ENCODE peak calls at places on chromosomes 13 and 19, in six cellular contexts. One of them, this sample, is unnamed.

GRCh38 chr19:45168767-45169351 is 8.1 kb upstream of the NKPD1 start:
- DNase-seq in RWPE1: no peak
- DNase-seq in colonic mucosa: no peak
- DNase-seq in fibroblast of mammary gland: no peak
- DNase-seq in lower leg skin: no peak
- DNase-seq in AG09309: no peak
- DNase-seq in this sample: no peak

GRCh38 chr13:89678722-89679121 is 1668.8 kb upstream of the MIR17HG start:
- DNase-seq in AG09309: no peak
- DNase-seq in RWPE1: no peak
- DNase-seq in colonic mucosa: no peak
- DNase-seq in fibroblast of mammary gland: no peak
- DNase-seq in lower leg skin: no peak
- DNase-seq in this sample: no peak

GRCh38 chr13:109743706-109744453 is 42.5 kb downstream of the IRS2 start:
- DNase-seq in lower leg skin: no peak
- DNase-seq in fibroblast of mammary gland: peak; percentile 63
- DNase-seq in colonic mucosa: peak; percentile 38
- DNase-seq in RWPE1: peak; percentile 88
- DNase-seq in AG09309: no peak
- DNase-seq in this sample: no peak

GRCh38 chr13:99991806-99992242 is 10.2 kb downstream of the ZIC2 start:
- DNase-seq in colonic mucosa: no peak
- DNase-seq in RWPE1: no peak
- DNase-seq in fibroblast of mammary gland: no peak
- DNase-seq in AG09309: no peak
- DNase-seq in lower leg skin: no peak
- DNase-seq in this sample: no peak

GRCh38 chr13:82933986-82934385 is 948.3 kb downstream of the SLITRK1 start:
- DNase-seq in RWPE1: no peak
- DNase-seq in fibroblast of mammary gland: no peak
- DNase-seq in colonic mucosa: no peak
- DNase-seq in lower leg skin: no peak
- DNase-seq in AG09309: no peak
- DNase-seq in this sample: no peak

GRCh38 chr13:23658929-23659541 is 88.8 kb downstream of the TNFRSF19 start:
- DNase-seq in lower leg skin: no peak
- DNase-seq in RWPE1: no peak
- DNase-seq in colonic mucosa: no peak
- DNase-seq in AG09309: no peak
- DNase-seq in fibroblast of mammary gland: no peak
- DNase-seq in this sample: no peak

GRCh38 chr13:97249797-97250495 is 27.8 kb downstream of the MBNL2 start:
- DNase-seq in colonic mucosa: no peak
- DNase-seq in fibroblast of mammary gland: no peak
- DNase-seq in RWPE1: no peak
- DNase-seq in AG09309: no peak
- DNase-seq in lower leg skin: no peak
- DNase-seq in this sample: no peak

GRCh38 chr19:7734220-7735203 is 2.6 kb upstream of the CLEC4G start:
- DNase-seq in lower leg skin: no peak
- DNase-seq in colonic mucosa: no peak
- DNase-seq in AG09309: peak; percentile 1
- DNase-seq in RWPE1: no peak
- DNase-seq in fibroblast of mammary gland: peak; percentile 21
- DNase-seq in this sample: no peak

GRCh38 chr13:30576528-30576927 is 41.2 kb upstream of the USPL1 start:
- DNase-seq in fibroblast of mammary gland: peak; percentile 58
- DNase-seq in colonic mucosa: no peak
- DNase-seq in AG09309: no peak
- DNase-seq in lower leg skin: no peak
- DNase-seq in RWPE1: peak; percentile 5
- DNase-seq in this sample: no peak

GRCh38 chr13:111663505-111663904 is 343.1 kb downstream of the TEX29 start:
- DNase-seq in colonic mucosa: no peak
- DNase-seq in lower leg skin: no peak
- DNase-seq in fibroblast of mammary gland: no peak
- DNase-seq in AG09309: no peak
- DNase-seq in RWPE1: no peak
- DNase-seq in this sample: no peak

GRCh38 chr13:72132065-72132464 is 265.1 kb upstream of the DACH1 start:
- DNase-seq in RWPE1: no peak
- DNase-seq in colonic mucosa: no peak
- DNase-seq in fibroblast of mammary gland: no peak
- DNase-seq in AG09309: no peak
- DNase-seq in lower leg skin: no peak
- DNase-seq in this sample: no peak

GRCh38 chr13:32045537-32045936 is 14.0 kb downstream of the FRY start:
- DNase-seq in RWPE1: no peak
- DNase-seq in AG09309: no peak
- DNase-seq in fibroblast of mammary gland: peak; percentile 43
- DNase-seq in lower leg skin: no peak
- DNase-seq in colonic mucosa: no peak
- DNase-seq in this sample: no peak

GRCh38 chr19:40139533-40140287 is 49.0 kb upstream of the ZNF780A start:
- DNase-seq in RWPE1: peak; percentile 41
- DNase-seq in lower leg skin: no peak
- DNase-seq in fibroblast of mammary gland: peak; percentile 58
- DNase-seq in colonic mucosa: no peak
- DNase-seq in AG09309: peak; percentile 8
- DNase-seq in this sample: peak; percentile 40

GRCh38 chr19:6737873-6738725 is 719 bp upstream of the GPR108 start:
- DNase-seq in AG09309: peak; percentile 42
- DNase-seq in lower leg skin: peak; percentile 83
- DNase-seq in colonic mucosa: peak; percentile 98
- DNase-seq in RWPE1: peak; percentile 75
- DNase-seq in fibroblast of mammary gland: peak; percentile 77
- DNase-seq in this sample: peak; percentile 53

GRCh38 chr13:63551731-63552130 is 2136.1 kb upstream of the PCDH20 start:
- DNase-seq in RWPE1: no peak
- DNase-seq in fibroblast of mammary gland: no peak
- DNase-seq in colonic mucosa: no peak
- DNase-seq in lower leg skin: no peak
- DNase-seq in AG09309: no peak
- DNase-seq in this sample: no peak

GRCh38 chr19:46090444-46090843 is 34.0 kb downstream of the IGFL3 start:
- DNase-seq in lower leg skin: no peak
- DNase-seq in RWPE1: no peak
- DNase-seq in colonic mucosa: no peak
- DNase-seq in AG09309: no peak
- DNase-seq in fibroblast of mammary gland: no peak
- DNase-seq in this sample: no peak

GRCh38 chr13:108326318-108326717 is 56.8 kb downstream of the TNFSF13B start:
- DNase-seq in fibroblast of mammary gland: no peak
- DNase-seq in AG09309: no peak
- DNase-seq in lower leg skin: no peak
- DNase-seq in colonic mucosa: peak; percentile 19
- DNase-seq in RWPE1: no peak
- DNase-seq in this sample: no peak

GRCh38 chr19:30227661-30228112 is 144.5 kb upstream of the ZNF536 start:
- DNase-seq in fibroblast of mammary gland: peak; percentile 12
- DNase-seq in colonic mucosa: peak; percentile 67
- DNase-seq in lower leg skin: peak; percentile 19
- DNase-seq in RWPE1: peak; percentile 52
- DNase-seq in AG09309: no peak
- DNase-seq in this sample: no peak

GRCh38 chr13:114069376-114070097 is 62.9 kb downstream of the RASA3 start:
- DNase-seq in colonic mucosa: no peak
- DNase-seq in fibroblast of mammary gland: no peak
- DNase-seq in RWPE1: no peak
- DNase-seq in lower leg skin: no peak
- DNase-seq in AG09309: no peak
- DNase-seq in this sample: no peak

GRCh38 chr19:3599776-3600183 is 6.9 kb downstream of the TBXA2R start:
- DNase-seq in AG09309: no peak
- DNase-seq in RWPE1: no peak
- DNase-seq in fibroblast of mammary gland: no peak
- DNase-seq in colonic mucosa: no peak
- DNase-seq in lower leg skin: no peak
- DNase-seq in this sample: no peak

GRCh38 chr13:113917096-113917495 is 53.2 kb upstream of the GAS6 start:
- DNase-seq in lower leg skin: peak; percentile 3
- DNase-seq in AG09309: no peak
- DNase-seq in fibroblast of mammary gland: no peak
- DNase-seq in colonic mucosa: peak; percentile 12
- DNase-seq in RWPE1: no peak
- DNase-seq in this sample: no peak

GRCh38 chr19:543912-544608 is at the start of gene GZMM:
- DNase-seq in fibroblast of mammary gland: no peak
- DNase-seq in AG09309: no peak
- DNase-seq in RWPE1: no peak
- DNase-seq in colonic mucosa: no peak
- DNase-seq in lower leg skin: no peak
- DNase-seq in this sample: no peak

GRCh38 chr19:37699057-37699456 is 20.5 kb downstream of the ZNF607 start:
- DNase-seq in RWPE1: no peak
- DNase-seq in lower leg skin: no peak
- DNase-seq in fibroblast of mammary gland: no peak
- DNase-seq in colonic mucosa: no peak
- DNase-seq in AG09309: no peak
- DNase-seq in this sample: no peak

GRCh38 chr19:43784981-43785808 is 4.4 kb upstream of the KCNN4 start:
- DNase-seq in RWPE1: peak; percentile 70
- DNase-seq in fibroblast of mammary gland: peak; percentile 81
- DNase-seq in lower leg skin: peak; percentile 60
- DNase-seq in AG09309: no peak
- DNase-seq in colonic mucosa: peak; percentile 79
- DNase-seq in this sample: peak; percentile 35

GRCh38 chr19:5674734-5675133 is 5.6 kb downstream of the MICOS13 start:
- DNase-seq in AG09309: no peak
- DNase-seq in lower leg skin: no peak
- DNase-seq in colonic mucosa: no peak
- DNase-seq in RWPE1: no peak
- DNase-seq in fibroblast of mammary gland: no peak
- DNase-seq in this sample: no peak

GRCh38 chr19:3950871-3951861 is 18.3 kb downstream of the NMRK2 start:
- DNase-seq in AG09309: no peak
- DNase-seq in fibroblast of mammary gland: no peak
- DNase-seq in lower leg skin: no peak
- DNase-seq in colonic mucosa: no peak
- DNase-seq in RWPE1: no peak
- DNase-seq in this sample: no peak

GRCh38 chr13:79935121-79935520 is 405.8 kb downstream of the SPRY2 start:
- DNase-seq in colonic mucosa: no peak
- DNase-seq in AG09309: peak; percentile 14
- DNase-seq in fibroblast of mammary gland: no peak
- DNase-seq in RWPE1: no peak
- DNase-seq in lower leg skin: no peak
- DNase-seq in this sample: no peak

GRCh38 chr13:112748947-112749346 is 59.1 kb downstream of the ATP11A start:
- DNase-seq in fibroblast of mammary gland: peak; percentile 41
- DNase-seq in RWPE1: no peak
- DNase-seq in lower leg skin: peak; percentile 37
- DNase-seq in AG09309: no peak
- DNase-seq in colonic mucosa: no peak
- DNase-seq in this sample: peak; percentile 8

GRCh38 chr13:111954681-111955411 is 112.1 kb upstream of the SOX1 start:
- DNase-seq in lower leg skin: no peak
- DNase-seq in colonic mucosa: no peak
- DNase-seq in RWPE1: peak; percentile 9
- DNase-seq in AG09309: no peak
- DNase-seq in fibroblast of mammary gland: no peak
- DNase-seq in this sample: no peak

GRCh38 chr13:75550159-75550567 is 572 bp downstream of the UCHL3 start:
- DNase-seq in AG09309: no peak
- DNase-seq in RWPE1: peak; percentile 84
- DNase-seq in lower leg skin: no peak
- DNase-seq in colonic mucosa: peak; percentile 62
- DNase-seq in fibroblast of mammary gland: peak; percentile 77
- DNase-seq in this sample: no peak

GRCh38 chr13:44746690-44747089 is 170.6 kb upstream of the TSC22D1 start:
- DNase-seq in colonic mucosa: no peak
- DNase-seq in lower leg skin: no peak
- DNase-seq in fibroblast of mammary gland: no peak
- DNase-seq in AG09309: no peak
- DNase-seq in RWPE1: no peak
- DNase-seq in this sample: no peak
- TF ChIP-seq CTCF in colonic mucosa: no peak
- TF ChIP-seq CTCF in lower leg skin: no peak
- TF ChIP-seq CTCF in fibroblast of mammary gland: no peak
- TF ChIP-seq CTCF in AG09309: no peak
- TF ChIP-seq CTCF in RWPE1: no peak
- TF ChIP-seq CTCF in this sample: no peak

DNA sequence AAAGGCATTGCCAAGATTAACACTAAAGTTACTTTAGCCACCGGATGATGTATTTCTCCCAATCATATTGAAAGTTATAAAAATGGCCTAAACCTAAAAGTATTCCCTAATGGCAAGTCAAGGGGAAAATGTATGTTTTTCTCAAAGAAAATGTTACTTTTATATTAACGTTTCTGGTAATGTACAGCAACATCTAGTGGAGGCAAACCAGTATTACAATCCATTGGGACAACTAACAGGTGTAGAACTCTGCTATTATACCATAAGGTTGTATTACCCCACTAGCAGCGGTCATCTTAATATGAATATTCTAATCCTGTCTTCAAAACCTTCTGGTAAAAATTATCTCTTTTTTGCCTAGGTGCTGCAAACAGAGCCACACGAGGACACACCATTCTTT is 69.2 kb downstream of the ZNF100 start:
- DNase-seq in lower leg skin: no peak
- DNase-seq in AG09309: peak; percentile 3
- DNase-seq in colonic mucosa: peak; percentile 25
- DNase-seq in fibroblast of mammary gland: peak; percentile 18
- DNase-seq in RWPE1: no peak
- DNase-seq in this sample: no peak
- TF ChIP-seq CTCF in lower leg skin: no peak
- TF ChIP-seq CTCF in AG09309: peak; percentile 45
- TF ChIP-seq CTCF in colonic mucosa: peak; percentile 61
- TF ChIP-seq CTCF in fibroblast of mammary gland: peak; percentile 43
- TF ChIP-seq CTCF in RWPE1: peak; percentile 29
- TF ChIP-seq CTCF in this sample: peak; percentile 35

DNA sequence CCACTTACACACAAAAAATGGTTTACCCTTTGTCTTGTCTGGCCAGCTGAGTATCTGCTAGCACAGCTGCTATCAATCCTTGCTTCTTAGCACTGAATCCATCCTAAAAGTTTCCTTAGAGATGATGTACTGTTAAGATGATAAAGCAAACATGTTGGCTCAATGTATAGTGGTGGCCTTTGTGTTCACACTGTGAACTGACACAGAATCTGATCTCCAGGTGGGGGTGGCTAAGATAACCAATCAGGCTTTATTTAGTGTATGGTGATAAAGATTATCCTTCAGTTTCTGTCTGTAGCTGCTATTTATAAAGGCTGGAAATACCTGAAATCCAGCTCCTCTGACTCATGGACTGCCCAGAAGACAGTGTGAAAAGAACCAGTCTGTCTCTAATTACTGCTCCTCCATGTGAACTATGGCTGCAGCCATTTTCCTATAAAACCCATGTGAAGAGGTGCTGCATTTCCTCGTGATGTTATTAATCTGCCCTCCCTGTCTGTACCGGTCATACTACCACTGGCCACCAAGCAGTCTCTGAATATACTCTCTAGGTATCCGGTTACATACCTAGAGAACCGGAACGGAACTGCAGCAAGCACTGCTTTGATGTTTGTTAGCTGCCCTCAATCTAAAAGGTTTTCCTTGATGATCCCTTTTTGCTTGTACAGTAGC is 238.1 kb downstream of the LHFPL6 start:
- DNase-seq in lower leg skin: no peak
- DNase-seq in fibroblast of mammary gland: peak; percentile 49
- DNase-seq in RWPE1: peak; percentile 23
- DNase-seq in colonic mucosa: no peak
- DNase-seq in AG09309: peak; percentile 14
- DNase-seq in this sample: no peak
- TF ChIP-seq CTCF in lower leg skin: no peak
- TF ChIP-seq CTCF in fibroblast of mammary gland: no peak
- TF ChIP-seq CTCF in RWPE1: no peak
- TF ChIP-seq CTCF in colonic mucosa: no peak
- TF ChIP-seq CTCF in AG09309: no peak
- TF ChIP-seq CTCF in this sample: no peak

GRCh38 chr19:11693505-11694499 is 44.9 kb downstream of the ZNF823 start:
- DNase-seq in colonic mucosa: peak; percentile 26
- DNase-seq in fibroblast of mammary gland: peak; percentile 91
- DNase-seq in AG09309: peak; percentile 54
- DNase-seq in lower leg skin: no peak
- DNase-seq in RWPE1: peak; percentile 57
- DNase-seq in this sample: peak; percentile 70
- TF ChIP-seq CTCF in colonic mucosa: peak; percentile 13
- TF ChIP-seq CTCF in fibroblast of mammary gland: no peak
- TF ChIP-seq CTCF in AG09309: peak; percentile 17
- TF ChIP-seq CTCF in lower leg skin: no peak
- TF ChIP-seq CTCF in RWPE1: no peak
- TF ChIP-seq CTCF in this sample: no peak